ENCODE peak calls at places on chromosomes 5 and 9, in four cellular contexts. H, L, Q and I are unnamed samples.

GRCh38 chr5:124343021-124343420 is 403.4 kb downstream of the ZNF608 start:
- DNase-seq in H (no peak), L (no peak), Q (no peak), I (no peak)

GRCh38 chr5:39177629-39177959 is 41.8 kb downstream of the FYB1 start:
- DNase-seq in H (no peak), L (no peak), Q (no peak), I (no peak)

GRCh38 chr9:131633491-131634031 is 88.2 kb downstream of the PRRT1B start:
- DNase-seq in H (no peak), L (no peak), Q (no peak), I (no peak)

GRCh38 chr9:135036861-135037465 is 50.5 kb upstream of the OLFM1 start:
- DNase-seq in H (no peak), L (peak), Q (no peak), I (no peak)

GRCh38 chr5:133398646-133399081 is 213.7 kb downstream of the FSTL4 start:
- DNase-seq in H (no peak), L (no peak), Q (no peak), I (no peak)

GRCh38 chr9:89358376-89358775 is 40.1 kb downstream of the SECISBP2 start:
- DNase-seq in H (no peak), L (no peak), Q (no peak), I (no peak)

GRCh38 chr5:141821430-141821925 is 56.7 kb downstream of the PCDH1 start:
- DNase-seq in H (peak), L (no peak), Q (no peak), I (no peak)

GRCh38 chr5:109291090-109291489 is 118.7 kb downstream of the PJA2 start:
- DNase-seq in H (no peak), L (no peak), Q (no peak), I (peak)

GRCh38 chr5:41252036-41252435 is 38.7 kb upstream of the C6 start:
- DNase-seq in H (no peak), L (no peak), Q (no peak), I (no peak)

GRCh38 chr5:66596791-66597757 is 881 bp downstream of the MAST4 start:
- DNase-seq in H (peak), L (peak), Q (no peak), I (no peak)

GRCh38 chr5:19902316-19902934 is 85.6 kb downstream of the CDH18 start:
- DNase-seq in H (no peak), L (no peak), Q (no peak), I (no peak)

GRCh38 chr9:128007566-128008138 is 26.9 kb upstream of the EEIG1 start:
- DNase-seq in H (peak), L (no peak), Q (peak), I (peak)

GRCh38 chr9:93827545-93828330 is 127.4 kb downstream of the BARX1 start:
- DNase-seq in H (peak), L (peak), Q (peak), I (peak)

DNA sequence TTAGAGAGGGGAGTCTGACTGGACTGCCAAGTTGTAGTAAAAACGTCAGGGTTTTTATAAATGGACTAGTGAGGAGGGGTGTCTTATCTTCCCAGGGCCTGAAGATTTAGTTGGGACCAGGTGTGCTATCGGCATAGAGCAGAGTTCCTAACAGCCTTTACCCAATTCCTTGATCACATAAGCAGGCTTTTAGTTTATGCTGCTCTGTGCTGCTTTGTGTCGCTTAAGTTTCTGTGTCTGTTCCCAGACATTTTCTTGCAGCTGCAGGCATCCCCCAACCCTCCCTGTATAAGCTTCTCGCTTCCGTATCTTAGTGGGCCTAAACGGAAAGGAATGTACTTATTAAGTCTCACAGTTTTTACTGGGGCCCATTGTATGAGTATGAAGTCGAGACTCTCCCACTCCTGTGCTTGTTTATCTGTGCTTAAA is 2.6 kb upstream of the SMC5 start:
- DNase-seq in H (no peak), L (no peak), Q (no peak), I (peak)
- TF ChIP-seq RNF2 in H (no peak), L (no peak), Q (no peak), I (no peak)

GRCh38 chr9:91777437-91777836 is 172.6 kb downstream of the ROR2 start:
- DNase-seq in H (no peak), L (no peak), Q (no peak), I (no peak)
- TF ChIP-seq RNF2 in H (no peak), L (no peak), Q (no peak), I (no peak)

GRCh38 chr5:3124410-3124809 is 372.9 kb upstream of the IRX2 start:
- DNase-seq in H (no peak), L (no peak), Q (no peak), I (no peak)

GRCh38 chr5:3131161-3131560 is 379.7 kb upstream of the IRX2 start:
- DNase-seq in H (no peak), L (no peak), Q (no peak), I (no peak)

GRCh38 chr5:3126639-3127038 is 375.2 kb upstream of the IRX2 start:
- DNase-seq in H (no peak), L (no peak), Q (no peak), I (no peak)

GRCh38 chr5:3127423-3127911 is 376.0 kb upstream of the IRX2 start:
- DNase-seq in H (no peak), L (no peak), Q (no peak), I (no peak)

GRCh38 chr5:3129252-3129651 is 377.8 kb upstream of the IRX2 start:
- DNase-seq in H (no peak), L (no peak), Q (no peak), I (no peak)
- TF ChIP-seq RNF2 in H (no peak), L (no peak), Q (no peak), I (no peak)

DNA sequence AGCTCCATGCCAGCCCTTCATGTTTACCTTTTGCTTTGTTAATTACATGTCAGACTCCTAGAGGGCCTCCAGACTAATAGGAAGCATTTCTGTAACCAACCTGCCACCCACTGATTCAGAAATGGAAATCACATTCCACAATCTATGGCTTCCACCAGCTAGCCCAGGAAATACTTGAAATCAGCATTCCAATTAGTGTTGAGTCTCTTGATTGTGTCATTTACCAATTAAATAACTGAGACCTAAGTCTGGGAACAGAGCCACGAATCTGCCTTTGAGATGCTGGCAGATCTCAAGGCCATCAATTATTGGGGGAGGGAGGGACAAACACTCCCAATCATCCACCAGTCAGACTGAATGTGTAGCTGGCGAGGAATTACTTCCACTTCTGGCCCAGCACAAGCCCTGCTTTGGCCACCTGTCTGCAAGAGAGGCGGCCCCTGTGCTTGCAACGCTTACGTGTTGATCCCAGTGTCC is 27.4 kb upstream of the SAP30L start:
- DNase-seq in H (no peak), L (no peak), Q (no peak), I (no peak)
- TF ChIP-seq RNF2 in H (no peak), L (no peak), Q (no peak), I (no peak)

GRCh38 chr5:95803271-95804148 is 19.0 kb downstream of the GLRX start:
- DNase-seq in H (peak), L (no peak), Q (peak), I (no peak)
- TF ChIP-seq RNF2 in H (no peak), L (no peak), Q (no peak), I (no peak)